ENCODE peak calls at places on chromosomes 7 and 10, in nine cellular contexts. H is osteocyte; M is stimulated activated CD4-positive, alpha-beta T cell treated with anti-CD3 and anti-CD28 coated beads, Interleukin-1b, Interleukin-23, amount 100 ng/mL, for 24 hours; J is C1 segment of cervical spinal cord; A is fibroblast of pulmonary artery; P is iris pigment epithelial cell; V is activated CD4-positive, alpha-beta T cell treated with anti-CD3 and anti-CD28 coated beads, Interleukin-2, amount 50 U/mL, for 1 hour; S is activated naive CD4-positive, alpha-beta T cell; Y is astrocyte. F is an unnamed sample.

GRCh38 chr10:117461766-117462423 is 80.7 kb upstream of the EMX2 start:
- DNase-seq in M (no peak), Y (peak; percentile 85), S (no peak), A (peak; percentile 84), H (no peak), V (no peak), J (no peak), P (peak; percentile 88), F (peak; percentile 48)

GRCh38 chr10:131909014-131909808 is 8.4 kb downstream of the PPP2R2D start:
- DNase-seq in H (no peak), Y (no peak), J (no peak), S (no peak), V (no peak), M (no peak), A (no peak), P (no peak), F (no peak)

GRCh38 chr10:126458453-126458852 is 70.2 kb upstream of the ADAM12 start:
- DNase-seq in M (no peak), V (no peak), Y (peak; percentile 39), P (peak; percentile 20), J (no peak), A (peak; percentile 42), S (no peak), H (peak; percentile 53), F (peak; percentile 74)

GRCh38 chr7:5420841-5421625 is 2.6 kb downstream of the TNRC18 start:
- DNase-seq in A (no peak), P (peak; percentile 18), H (no peak), J (no peak), Y (no peak), V (no peak), S (no peak), M (no peak), F (peak; percentile 22)

GRCh38 chr7:79681454-79681853 is 228.0 kb upstream of the MAGI2 start:
- DNase-seq in M (no peak), A (no peak), J (no peak), S (no peak), P (no peak), V (no peak), H (no peak), Y (no peak), F (no peak)

GRCh38 chr7:116561697-116562483 is 37.1 kb downstream of the CAV1 start:
- DNase-seq in H (no peak), Y (peak; percentile 46), P (no peak), A (no peak), S (no peak), M (no peak), J (no peak), V (no peak), F (no peak)

GRCh38 chr10:27637601-27638000 is 108.0 kb downstream of the MKX start:
- DNase-seq in S (no peak), M (no peak), Y (no peak), P (no peak), H (no peak), A (no peak), J (no peak), V (no peak), F (no peak)

GRCh38 chr7:13071999-13072398 is 384.6 kb downstream of the ARL4A start:
- DNase-seq in V (no peak), M (no peak), Y (no peak), P (peak; percentile 26), H (no peak), A (no peak), S (no peak), J (no peak), F (no peak)

GRCh38 chr7:42180806-42181205 is 56.2 kb downstream of the GLI3 start:
- DNase-seq in H (no peak), A (peak; percentile 43), J (no peak), V (no peak), S (no peak), P (peak; percentile 63), M (no peak), Y (no peak), F (peak; percentile 44)

GRCh38 chr7:363626-364025 is 73.7 kb downstream of the FOXL3 start:
- DNase-seq in P (no peak), Y (no peak), J (no peak), S (no peak), H (no peak), V (peak; percentile 25), A (no peak), M (no peak), F (no peak)

GRCh38 chr10:75651452-75651851 is 220.0 kb downstream of the LRMDA start:
- DNase-seq in S (no peak), J (no peak), M (no peak), V (no peak), H (no peak), Y (no peak), A (no peak), P (no peak), F (peak; percentile 34)

GRCh38 chr7:128092221-128092620 is 61.0 kb upstream of the LRRC4 start:
- DNase-seq in H (no peak), P (no peak), A (no peak), V (no peak), M (no peak), Y (no peak), J (no peak), S (no peak), F (no peak)

GRCh38 chr7:75066521-75066920 is 7.1 kb downstream of the RCC1L start:
- DNase-seq in H (no peak), Y (no peak), P (no peak), M (no peak), V (no peak), A (no peak), J (no peak), S (no peak), F (no peak)

F was measured in choroid plexus epithelial cell.